ENCODE peak calls at places on chromosome 12, in eight cellular contexts. H is lung; V is K562; N is A549; B is DND-41; Z is PC-9; D is sigmoid colon; W is CD8-positive, alpha-beta T cell. L is an unnamed sample. For H3K4me1, the result is how much of the 10 kb centered on the place peaks cover.

GRCh38 chr12:80622271-80622670 is 85.2 kb upstream of the MYF6 start:
- DNase-seq in B (no peak), D (no peak), H (no peak), Z (no peak), N (no peak), W (no peak), V (no peak), L (no peak)

GRCh38 chr12:80056845-80057244 is 42.5 kb upstream of the OTOGL start:
- DNase-seq in H (no peak), W (no peak), N (no peak), D (no peak), B (no peak), V (no peak), Z (no peak), L (no peak)

GRCh38 chr12:57737467-57738141 is 938 bp downstream of the AGAP2 start:
- DNase-seq in N (no peak), W (no peak), H (no peak), B (no peak), D (no peak), Z (no peak), V (no peak), L (peak)

GRCh38 chr12:82838827-82839226 is 152.1 kb downstream of the TMTC2 start:
- DNase-seq in D (no peak), V (no peak), B (no peak), N (no peak), W (no peak), H (no peak), Z (no peak), L (peak)

GRCh38 chr12:76636141-76636692 is 76.6 kb upstream of the OSBPL8 start:
- DNase-seq in D (no peak), Z (peak), W (no peak), B (no peak), H (no peak), V (peak), N (no peak), L (no peak)

GRCh38 chr12:25155031-25155576 is 39.9 kb downstream of the DNAI7 start:
- DNase-seq in B (no peak), W (no peak), Z (no peak), N (peak), D (no peak), V (peak), H (no peak), L (peak)

GRCh38 chr12:32083489-32083888 is 23.2 kb upstream of the BICD1 start:
- DNase-seq in B (no peak), D (no peak), H (no peak), W (no peak), V (no peak), Z (no peak), N (no peak), L (peak)

GRCh38 chr12:89732511-89732910 is 23.9 kb upstream of the ATP2B1 start:
- DNase-seq in D (no peak), N (no peak), Z (no peak), W (no peak), V (no peak), B (no peak), H (no peak), L (no peak)

GRCh38 chr12:69821441-69822204 is 3.4 kb upstream of the MYRFL start:
- DNase-seq in H (no peak), V (no peak), Z (no peak), B (no peak), N (no peak), W (no peak), D (no peak), L (peak)

GRCh38 chr12:46303039-46303666 is 34.3 kb upstream of the SLC38A1 start:
- DNase-seq in W (peak), Z (no peak), N (no peak), B (peak), V (peak), H (peak), D (no peak), L (peak)

GRCh38 chr12:93292731-93293566 is 84.8 kb upstream of the NUDT4 start:
- DNase-seq in Z (no peak), H (no peak), D (no peak), W (no peak), V (no peak), N (no peak), B (no peak), L (no peak)

GRCh38 chr12:41981758-41982157 is 162.9 kb downstream of the GXYLT1 start:
- DNase-seq in V (no peak), N (peak), W (no peak), B (no peak), H (no peak), D (no peak), Z (no peak), L (no peak)

GRCh38 chr12:94795520-94795919 is 145.2 kb upstream of the TMCC3 start:
- DNase-seq in B (no peak), H (no peak), Z (peak), D (no peak), V (no peak), N (peak), W (no peak), L (peak)

DNA sequence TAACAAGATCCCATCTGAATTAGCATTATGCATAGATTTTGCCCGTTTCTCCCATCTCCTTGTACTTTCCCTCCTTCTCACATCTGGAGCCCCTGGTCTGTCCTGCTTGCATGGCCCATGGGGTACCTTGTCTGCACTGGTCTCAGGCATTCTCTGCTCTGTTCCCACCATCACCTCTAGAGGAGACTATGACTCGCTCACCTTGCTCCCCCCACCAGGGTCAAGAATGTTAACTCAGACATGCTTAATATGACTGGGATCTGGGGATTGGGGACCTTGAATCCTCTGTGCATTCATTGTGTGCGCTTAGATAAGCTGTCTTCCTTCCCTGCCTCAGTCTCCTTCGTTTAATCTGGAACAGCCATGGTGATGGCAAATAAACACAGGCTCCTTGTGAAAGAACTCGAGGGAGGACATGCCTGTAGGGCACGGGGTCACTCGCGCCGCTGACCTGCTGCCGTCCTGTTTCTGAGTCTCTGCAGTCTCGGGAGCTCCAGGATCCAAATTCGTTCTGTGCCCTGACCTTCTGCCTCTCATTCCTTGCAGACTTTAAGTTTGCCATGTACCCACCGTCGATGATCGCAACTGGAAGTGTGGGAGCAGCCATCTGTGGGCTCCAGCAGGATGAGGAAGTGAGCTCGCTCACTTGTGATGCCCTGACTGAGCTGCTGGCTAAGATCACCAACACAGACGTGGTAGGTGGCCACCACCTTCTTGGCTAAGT is 14.9 kb downstream of the CCND2 start:
- DNase-seq in V (no peak), W (no peak), Z (no peak), N (no peak), B (no peak), H (no peak), D (no peak), L (no peak)
- H3K4me3 ChIP-seq in V (no peak), W (no peak), Z (no peak), N (no peak), B (no peak), H (no peak), D (no peak), L (no peak)

GRCh38 chr12:39331539-39332261 is 111.2 kb downstream of the KIF21A start:
- DNase-seq in W (no peak), H (no peak), V (no peak), D (no peak), N (no peak), B (no peak), Z (no peak), L (no peak)
- H3K4me1 ChIP-seq in W (under half), H (under half), V (under half), D (under half), N (under half), B (under half), Z (under half), L (under half)

GRCh38 chr12:51970904-51971646 is 19.6 kb downstream of the ACVR1B start:
- DNase-seq in V (peak), H (no peak), B (no peak), N (peak), D (no peak), W (no peak), Z (no peak), L (peak)
- H3K4me3 ChIP-seq in V (no peak), H (no peak), B (no peak), N (peak), D (no peak), W (no peak), Z (no peak), L (no peak)

GRCh38 chr12:106112094-106112822 is 26.5 kb downstream of the NUAK1 start:
- DNase-seq in W (no peak), D (no peak), V (no peak), N (no peak), Z (no peak), B (no peak), H (no peak), L (peak)

GRCh38 chr12:106115450-106115849 is 23.3 kb downstream of the NUAK1 start:
- DNase-seq in V (no peak), Z (no peak), H (no peak), N (no peak), D (no peak), B (no peak), W (no peak), L (no peak)

GRCh38 chr12:106113042-106113441 is 25.7 kb downstream of the NUAK1 start:
- DNase-seq in Z (no peak), W (no peak), B (no peak), N (no peak), H (no peak), V (no peak), D (no peak), L (peak)

GRCh38 chr12:106113446-106114083 is 25.2 kb downstream of the NUAK1 start:
- DNase-seq in W (no peak), H (no peak), D (no peak), V (no peak), N (no peak), Z (no peak), B (no peak), L (no peak)

DNA sequence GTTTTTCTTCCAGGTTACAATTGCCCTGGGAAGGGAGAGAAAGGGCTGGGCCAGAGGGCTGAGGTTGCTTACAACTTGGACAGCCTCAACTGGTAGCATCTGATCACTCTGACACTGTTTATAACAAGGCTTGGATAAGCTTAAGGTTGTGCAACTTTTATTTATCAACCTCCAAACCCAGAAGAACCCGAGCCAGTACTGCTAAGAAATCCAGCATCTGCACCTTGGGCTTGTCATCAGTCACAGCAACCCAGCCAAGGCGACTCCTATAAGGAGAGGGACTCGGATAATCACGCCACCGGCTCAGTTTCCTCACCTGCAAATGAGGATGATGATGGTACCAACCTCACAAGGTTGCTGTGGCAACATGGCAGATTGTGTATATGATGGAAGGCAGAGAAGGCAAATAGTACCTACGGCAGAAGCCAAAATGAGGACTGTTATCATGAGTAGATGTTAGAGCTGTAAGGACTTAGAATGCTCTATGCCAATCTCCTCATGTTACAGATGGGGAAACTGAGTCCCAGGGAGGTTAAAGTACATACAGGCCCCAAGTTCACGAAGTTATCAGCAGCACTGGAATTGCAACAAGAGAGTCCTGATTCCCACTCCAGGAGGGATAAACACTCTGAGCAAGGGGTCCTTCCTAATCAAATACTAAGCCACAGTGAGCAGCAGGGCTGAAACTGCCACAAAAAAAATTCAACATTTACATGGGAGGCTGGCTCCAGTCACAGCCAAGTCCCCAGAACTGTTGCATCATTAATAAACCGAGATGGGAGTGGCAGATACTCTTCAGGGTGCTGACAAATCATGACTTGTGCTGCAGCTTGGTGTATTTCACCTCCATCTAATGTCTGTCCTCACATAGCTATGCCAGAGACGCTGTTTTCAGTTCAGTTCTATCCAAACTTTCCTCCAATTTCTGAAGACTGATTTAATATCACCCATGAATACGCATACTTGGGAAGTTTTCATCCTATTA is 24.4 kb downstream of the NUAK1 start:
- DNase-seq in W (no peak), V (no peak), B (no peak), H (no peak), Z (peak), N (no peak), D (peak), L (no peak)
- H3K4me1 ChIP-seq in W (under half), V (under half), B (under half), H (half or more), Z (under half), N (half or more), D (under half), L (under half)

GRCh38 chr12:54005853-54006699 is 2.7 kb upstream of the HOXC8 start:
- DNase-seq in V (peak), H (peak), B (peak), N (peak), D (peak), W (peak), Z (peak), L (peak)
- H3K4me3 ChIP-seq in V (no peak), H (no peak), B (no peak), N (no peak), D (no peak), W (peak), Z (no peak), L (no peak)

GRCh38 chr12:124389537-124390441 is 94.9 kb downstream of the RFLNA start:
- DNase-seq in W (no peak), H (no peak), V (no peak), B (no peak), Z (no peak), D (no peak), N (no peak), L (no peak)
- H3K4me1 ChIP-seq in W (under half), H (under half), V (under half), B (under half), Z (half or more), D (under half), N (half or more), L (under half)

DNA sequence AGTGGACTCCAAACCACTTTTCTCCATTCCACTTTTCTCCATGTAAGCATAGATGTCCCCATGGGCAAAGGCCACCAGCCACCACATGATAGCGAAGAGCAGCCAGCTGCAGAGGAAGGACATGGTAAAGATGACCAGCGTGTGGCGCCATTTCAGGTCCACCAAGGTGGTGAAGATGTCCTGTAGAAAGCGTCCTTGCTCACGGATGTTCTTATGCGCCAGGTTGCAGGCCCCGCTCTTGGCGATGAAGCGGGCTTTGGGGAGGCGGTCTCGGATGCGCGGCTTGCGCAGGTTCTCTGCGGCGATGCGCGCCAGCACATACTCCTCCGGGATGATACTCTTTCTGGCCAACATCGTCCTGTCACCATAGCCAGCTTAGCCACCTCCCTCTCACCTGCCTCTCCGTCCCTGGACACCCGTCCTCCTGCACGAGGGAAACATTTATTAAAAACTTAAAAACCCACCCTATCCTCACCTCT is 1.2 kb downstream of the KCNJ8 start:
- DNase-seq in D (peak), W (no peak), V (peak), N (no peak), Z (no peak), H (peak), B (no peak), L (peak)
- H3K4me3 ChIP-seq in D (peak), W (no peak), V (no peak), N (no peak), Z (no peak), H (no peak), B (no peak), L (peak)

GRCh38 chr12:124914392-124915248 is at the start of gene UBC:
- DNase-seq in N (no peak), D (peak), W (peak), H (peak), V (peak), Z (peak), B (peak), L (peak)

GRCh38 chr12:124913474-124914391 is 717 bp downstream of the UBC start:
- DNase-seq in H (peak), N (no peak), Z (peak), D (peak), W (peak), V (peak), B (peak), L (peak)

GRCh38 chr12:124906606-124907261 is 7.7 kb downstream of the UBC start:
- DNase-seq in B (peak), H (peak), N (peak), D (peak), W (peak), V (peak), Z (peak), L (peak)

GRCh38 chr12:124909831-124910560 is 4.5 kb downstream of the UBC start:
- DNase-seq in B (no peak), D (no peak), N (no peak), V (no peak), H (no peak), Z (peak), W (no peak), L (peak)

GRCh38 chr12:124910561-124911478 is 3.6 kb downstream of the UBC start:
- DNase-seq in D (no peak), Z (peak), V (no peak), N (no peak), B (no peak), H (no peak), W (no peak), L (no peak)
- H3K4me1 ChIP-seq in D (under half), Z (under half), V (under half), N (under half), B (under half), H (under half), W (under half), L (under half)

L was measured in cardiac muscle cell.